ENCODE peak calls at places on chromosomes 5 and 9, in four cellular contexts. C, U, O and F are unnamed samples.

GRCh38 chr9:126147620-126148522 is 178.8 kb upstream of the MVB12B start:
- DNase-seq in C (no peak), U (no peak), O (no peak), F (no peak)

GRCh38 chr9:97503862-97504210 is 2.4 kb downstream of the TMOD1 start:
- DNase-seq in C (no peak), U (no peak), O (no peak), F (no peak)

GRCh38 chr5:155529366-155529765 is 515.8 kb downstream of the KIF4B start:
- DNase-seq in C (peak; percentile 55), U (no peak), O (no peak), F (no peak)

GRCh38 chr5:75113354-75113753 is 61.0 kb upstream of the GCNT4 start:
- DNase-seq in C (no peak), U (no peak), O (no peak), F (no peak)

GRCh38 chr5:147558826-147559225 is 49.0 kb upstream of the DPYSL3 start:
- DNase-seq in C (peak; percentile 84), U (peak; percentile 78), O (peak; percentile 24), F (peak; percentile 91)

GRCh38 chr9:134633362-134634142 is 8.1 kb upstream of the COL5A1 start:
- DNase-seq in C (no peak), U (no peak), O (no peak), F (no peak)

GRCh38 chr5:137191179-137191578 is 307.9 kb downstream of the SPOCK1 start:
- DNase-seq in C (no peak), U (no peak), O (no peak), F (peak; percentile 19)

GRCh38 chr5:130198927-130199326 is 294.7 kb downstream of the CHSY3 start:
- DNase-seq in C (peak; percentile 63), U (peak; percentile 9), O (no peak), F (peak; percentile 45)

GRCh38 chr5:157612071-157612476 is 36.5 kb upstream of the ADAM19 start:
- DNase-seq in C (peak; percentile 8), U (no peak), O (no peak), F (no peak)

GRCh38 chr9:134342746-134343115 is 16.5 kb downstream of the RXRA start:
- DNase-seq in C (peak; percentile 80), U (no peak), O (no peak), F (no peak)

GRCh38 chr5:178308541-178309092 is 76.0 kb upstream of the PHYKPL start:
- DNase-seq in C (no peak), U (no peak), O (no peak), F (no peak)

GRCh38 chr9:89865357-89865756 is 260.5 kb downstream of the GADD45G start:
- DNase-seq in C (no peak), U (no peak), O (no peak), F (no peak)